ENCODE peak calls at places on chromosomes 11 and 22, in nine cellular contexts. L is psoas muscle; N is Peyer's patch; S is suprapubic skin; E is heart left ventricle; J is PC-3; G is colonic mucosa; Q is CD8-positive, alpha-beta T cell; H is right lobe of liver. F is an unnamed sample. For H3K27me3 and H3K9me3, the result is how much of the 10 kb centered on the place peaks cover.

GRCh38 chr22:31977939-31978338 is 33.6 kb downstream of the YWHAH start:
- DNase-seq in E (no peak), G (no peak), N (no peak), J (no peak), H (no peak), Q (no peak), L (no peak), S (no peak), F (no peak)

GRCh38 chr11:8369592-8370205 is 106.0 kb upstream of the LMO1 start:
- DNase-seq in Q (no peak), J (no peak), G (no peak), N (no peak), E (no peak), S (peak), H (peak), L (no peak), F (no peak)

GRCh38 chr11:121464352-121464946 is 11.7 kb upstream of the SORL1-AS1 start:
- DNase-seq in J (peak), H (no peak), Q (peak), G (no peak), S (no peak), L (peak), E (peak), N (peak), F (peak)

GRCh38 chr11:122803306-122803705 is 35.0 kb upstream of the CRTAM start:
- DNase-seq in N (no peak), L (no peak), H (no peak), S (no peak), J (peak), G (no peak), E (no peak), Q (no peak), F (no peak)

GRCh38 chr11:61587951-61588695 is 7.2 kb upstream of the SYT7 start:
- DNase-seq in S (no peak), Q (peak), E (peak), H (peak), G (peak), L (peak), N (peak), J (peak), F (no peak)

GRCh38 chr11:12008790-12009616 is 577 bp upstream of the DKK3 start:
- DNase-seq in L (no peak), H (no peak), Q (no peak), E (peak), S (peak), J (no peak), N (no peak), G (no peak), F (no peak)

GRCh38 chr11:61153593-61154090 is 7.6 kb downstream of the VPS37C start:
- DNase-seq in H (no peak), N (no peak), S (no peak), G (no peak), Q (no peak), L (no peak), J (no peak), E (no peak), F (no peak)

GRCh38 chr11:73854680-73855079 is 22.0 kb downstream of the COA4 start:
- DNase-seq in Q (no peak), E (no peak), N (no peak), G (no peak), H (no peak), L (no peak), J (peak), S (no peak), F (no peak)

GRCh38 chr22:43658823-43659222 is 153.3 kb downstream of the EFCAB6 start:
- DNase-seq in E (no peak), G (no peak), H (no peak), S (no peak), L (no peak), N (no peak), J (no peak), Q (no peak), F (no peak)

GRCh38 chr11:88431675-88432341 is 94.3 kb upstream of the CTSC start:
- DNase-seq in L (no peak), S (no peak), H (no peak), J (peak), Q (no peak), N (no peak), E (no peak), G (no peak), F (no peak)

GRCh38 chr11:102456381-102456780 is 3.8 kb upstream of the TMEM123 start:
- DNase-seq in J (no peak), G (no peak), L (no peak), S (no peak), E (no peak), N (no peak), H (peak), Q (no peak), F (no peak)

GRCh38 chr11:57644748-57645715 is 4.7 kb downstream of the YPEL4 start:
- DNase-seq in J (peak), N (peak), E (peak), S (peak), H (peak), G (peak), Q (peak), L (peak), F (peak)

GRCh38 chr11:30917859-30918478 is 331.8 kb upstream of the MPPED2 start:
- DNase-seq in E (no peak), L (no peak), G (no peak), H (no peak), S (no peak), J (peak), Q (no peak), N (no peak), F (no peak)

DNA sequence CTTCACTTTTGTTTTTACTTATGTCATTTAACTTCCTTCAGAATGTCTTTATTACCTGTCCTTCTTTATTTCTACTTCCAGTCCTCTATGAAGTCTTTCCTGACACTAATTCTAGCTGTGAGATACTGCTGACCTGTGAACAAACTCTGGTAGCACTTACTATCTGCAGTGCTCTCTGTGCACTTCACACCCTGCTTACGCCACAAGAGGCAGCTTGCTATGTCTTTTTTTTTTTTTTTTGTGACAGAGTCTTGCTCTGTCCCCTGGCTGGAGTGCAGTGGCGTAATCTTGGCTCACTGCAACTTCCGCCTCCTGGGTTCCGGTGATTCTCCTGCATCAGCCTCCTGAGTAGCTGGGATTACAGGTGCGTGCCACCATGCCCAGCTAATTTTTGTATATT is 10.7 kb downstream of the STIM1 start:
- DNase-seq in S (no peak), L (peak), N (no peak), H (peak), Q (no peak), G (no peak), J (no peak), E (peak), F (no peak)
- H3K27me3 ChIP-seq in S (under half), L (under half), N (under half), H (under half), Q (under half), G (under half), J (under half), E (under half), F (under half)

GRCh38 chr22:47335958-47336357 is 573.5 kb downstream of the TBC1D22A start:
- DNase-seq in Q (no peak), G (no peak), E (no peak), N (no peak), J (no peak), H (no peak), L (no peak), S (no peak), F (no peak)
- H3K9me3 ChIP-seq in Q (under half), G (under half), E (under half), N (under half), J (under half), H (under half), L (under half), S (under half), F (under half)

GRCh38 chr11:131855320-131855719 is 484.9 kb downstream of the NTM start:
- DNase-seq in N (no peak), S (no peak), Q (no peak), E (no peak), L (no peak), H (no peak), J (no peak), G (no peak), F (no peak)
- H3K27me3 ChIP-seq in N (under half), S (under half), Q (under half), E (under half), L (under half), H (under half), J (half or more), G (under half), F (under half)

GRCh38 chr22:27948569-27948968 is 29.5 kb upstream of the PITPNB start:
- DNase-seq in L (no peak), G (no peak), Q (no peak), H (no peak), N (no peak), J (no peak), S (no peak), E (no peak), F (no peak)
- H3K9me3 ChIP-seq in L (under half), G (under half), Q (under half), H (under half), N (under half), J (under half), S (under half), E (under half), F (under half)

GRCh38 chr11:18710545-18710944 is 12.0 kb downstream of the TMEM86A start:
- DNase-seq in H (no peak), L (no peak), Q (no peak), N (no peak), G (no peak), S (no peak), J (no peak), E (no peak), F (no peak)
- H3K27me3 ChIP-seq in H (under half), L (under half), Q (under half), N (under half), G (under half), S (under half), J (under half), E (under half), F (under half)